ENCODE peak calls at places on chromosomes 16 and 17, in six cellular contexts. P is stomach, N is tibial nerve, T is tibial artery, D is pancreas, S is heart right ventricle. J is an unnamed sample.
A peak's percentile ranks its signal among the peaks of the same experiment; 100 is the strongest.

GRCh38 chr17:43701318-43701743 is 39.6 kb upstream of the MEOX1 start:
- DNase-seq in T (no peak), S (no peak), D (no peak), P (no peak), N (no peak), J (no peak)

GRCh38 chr17:50318551-50319310 is 27.2 kb upstream of the XYLT2 start:
- DNase-seq in S (no peak), N (no peak), T (peak; percentile 1), D (peak; percentile 24), P (no peak), J (no peak)

GRCh38 chr16:10026593-10026992 is 155.6 kb downstream of the GRIN2A start:
- DNase-seq in D (no peak), T (no peak), P (no peak), N (no peak), S (no peak), J (no peak)

GRCh38 chr17:9206989-9207317 is 185.6 kb downstream of the NTN1 start:
- DNase-seq in D (no peak), S (no peak), P (no peak), N (no peak), T (no peak), J (no peak)

GRCh38 chr17:80942360-80943345 is 49.0 kb upstream of the CHMP6 start:
- DNase-seq in T (peak; percentile 99), D (peak; percentile 66), N (peak; percentile 96), S (peak; percentile 91), P (peak; percentile 76), J (peak; percentile 74)

GRCh38 chr17:73586921-73587680 is 57.1 kb downstream of the SDK2 start:
- DNase-seq in S (peak; percentile 60), T (no peak), P (no peak), N (no peak), D (no peak), J (no peak)

GRCh38 chr17:46011711-46012505 is 12.9 kb downstream of the STH start:
- DNase-seq in D (no peak), S (no peak), P (no peak), T (no peak), N (no peak), J (no peak)

GRCh38 chr16:82031116-82032084 is 3.7 kb upstream of the HSD17B2 start:
- DNase-seq in S (no peak), D (no peak), N (no peak), T (no peak), P (no peak), J (no peak)

GRCh38 chr16:69476920-69477418 is 52.5 kb downstream of the CYB5B start:
- DNase-seq in D (no peak), T (no peak), P (no peak), S (no peak), N (no peak), J (no peak)

GRCh38 chr16:16166085-16166484 is 57.2 kb downstream of the ABCC6 start:
- DNase-seq in N (no peak), S (no peak), P (no peak), D (no peak), T (no peak), J (no peak)

GRCh38 chr16:20761175-20761574 is 2.6 kb upstream of the ACSM3 start:
- DNase-seq in N (no peak), S (no peak), P (no peak), D (no peak), T (no peak), J (no peak)

GRCh38 chr16:4505356-4506153 is 29.4 kb downstream of the HMOX2 start:
- DNase-seq in N (no peak), P (peak; percentile 54), T (no peak), D (no peak), S (no peak), J (no peak)

GRCh38 chr17:82802141-82802540 is 37.7 kb downstream of the ZNF750 start:
- DNase-seq in P (no peak), T (no peak), N (no peak), S (no peak), D (no peak), J (no peak)

GRCh38 chr17:49210158-49211029 is at the start of the genes ABI3 and GNGT2:
- DNase-seq in N (no peak), D (no peak), S (peak; percentile 72), P (peak; percentile 37), T (no peak), J (no peak)
- H3K4me3 ChIP-seq in N (peak within 1 kb of the TSS; percentile 19), D (no peak within 1 kb of the TSS), S (peak within 1 kb of the TSS; percentile 42), P (peak within 1 kb of the TSS; percentile 44), T (peak within 1 kb of the TSS; percentile 28), J (peak within 1 kb of the TSS; percentile 38)

GRCh38 chr17:78884876-78885667 is 17.9 kb downstream of the CEP295NL start:
- DNase-seq in N (no peak), P (no peak), T (no peak), S (no peak), D (peak; percentile 58), J (no peak)
- H3K27ac ChIP-seq in N (peak overlapping the region; percentile 98), P (peak overlapping the region; percentile 93), T (peak overlapping the region; percentile 86), S (peak overlapping the region; percentile 95), D (peak overlapping the region; percentile 44), J (peak overlapping the region; percentile 96)

DNA sequence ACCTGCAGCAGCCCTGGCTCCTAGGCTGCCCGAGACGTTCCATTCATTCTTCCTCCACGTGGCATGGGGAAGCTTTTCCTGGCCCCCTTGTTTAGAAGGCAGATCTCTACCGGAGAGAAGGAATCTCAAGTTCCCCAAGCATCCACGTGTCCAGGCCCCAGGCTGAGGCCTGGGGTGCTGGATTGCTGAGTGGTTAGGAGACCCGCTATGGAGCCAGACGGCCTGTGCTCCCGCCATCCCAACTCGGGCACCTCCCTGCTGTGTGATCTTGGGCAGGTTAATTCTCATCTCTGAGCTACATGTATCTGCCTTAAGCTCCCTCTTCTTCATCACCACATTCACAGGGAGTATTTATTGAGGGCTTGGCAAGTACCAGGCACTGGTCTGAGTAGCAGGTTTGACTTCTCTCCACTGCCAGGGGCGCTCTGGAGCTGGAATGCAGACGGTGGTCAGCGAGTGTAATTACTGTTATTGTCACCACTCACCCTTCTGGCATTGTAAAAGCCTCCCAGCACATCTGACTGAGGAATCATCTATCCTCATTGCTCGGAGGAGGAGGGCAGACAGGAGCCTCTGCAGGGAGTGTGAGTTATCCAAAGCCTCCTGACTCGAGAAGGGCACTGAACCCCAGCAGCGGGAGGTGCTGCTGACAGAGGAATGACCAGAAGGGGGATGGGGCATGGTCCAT is 1.1 kb upstream of the ADGRG1 start:
- DNase-seq in T (no peak), S (no peak), D (no peak), N (no peak), P (no peak), J (no peak)
- TF ChIP-seq CTCF in T (no peak), S (no peak), D (no peak), N (no peak), P (no peak), J (no peak)

GRCh38 chr17:60135951-60136666 is 13.7 kb upstream of the CA4 start:
- DNase-seq in P (no peak), D (peak; percentile 22), S (no peak), N (no peak), T (peak; percentile 12), J (no peak)
- H3K4me3 ChIP-seq in P (peak overlapping the region; percentile 80), D (peak overlapping the region; percentile 69), S (peak overlapping the region; percentile 78), N (peak overlapping the region; percentile 69), T (peak overlapping the region; percentile 59), J (peak overlapping the region; percentile 88)

GRCh38 chr16:30876867-30877266 is 17.0 kb downstream of the BCL7C start:
- DNase-seq in T (no peak), N (no peak), P (no peak), S (no peak), D (no peak), J (no peak)
- H3K27ac ChIP-seq in T (peak overlapping the region; percentile 78), N (no peak overlapping the region), P (peak overlapping the region; percentile 97), S (peak overlapping the region; percentile 97), D (peak overlapping the region; percentile 90), J (no peak overlapping the region)

J was measured in dorsolateral prefrontal cortex.